ENCODE peak calls at places on chromosomes 7 and 10, in eight cellular contexts. One of them, this sample, is unnamed.
A peak's percentile ranks its signal among the peaks of the same experiment; 100 is the strongest.

GRCh38 chr10:21496285-21497176 is 29.0 kb downstream of the SKIDA1 start:
- DNase-seq in NT2/D1: no peak
- DNase-seq in ELF-1: peak; percentile 58
- DNase-seq in fibroblast of lung: peak; percentile 38
- DNase-seq in T-helper 22 cell: peak; percentile 16
- DNase-seq in pancreas: peak; percentile 37
- DNase-seq in brain pericyte: no peak
- DNase-seq in kidney tubule cell: peak; percentile 65
- DNase-seq in this sample: no peak

GRCh38 chr7:30879139-30880089 is 32.2 kb upstream of the AQP1 start:
- DNase-seq in NT2/D1: peak; percentile 50
- DNase-seq in brain pericyte: no peak
- DNase-seq in T-helper 22 cell: no peak
- DNase-seq in kidney tubule cell: no peak
- DNase-seq in ELF-1: peak; percentile 85
- DNase-seq in fibroblast of lung: no peak
- DNase-seq in pancreas: peak; percentile 72
- DNase-seq in this sample: no peak

GRCh38 chr7:150374472-150374871 is 4.7 kb upstream of the ZNF775 start:
- DNase-seq in brain pericyte: no peak
- DNase-seq in NT2/D1: no peak
- DNase-seq in T-helper 22 cell: no peak
- DNase-seq in pancreas: no peak
- DNase-seq in ELF-1: peak; percentile 84
- DNase-seq in fibroblast of lung: no peak
- DNase-seq in kidney tubule cell: no peak
- DNase-seq in this sample: no peak

GRCh38 chr10:100962346-100963080 is 6.8 kb upstream of the SEMA4G start:
- DNase-seq in NT2/D1: no peak
- DNase-seq in pancreas: no peak
- DNase-seq in ELF-1: no peak
- DNase-seq in brain pericyte: no peak
- DNase-seq in fibroblast of lung: no peak
- DNase-seq in kidney tubule cell: no peak
- DNase-seq in T-helper 22 cell: no peak
- DNase-seq in this sample: no peak

GRCh38 chr10:122325235-122325634 is 49.3 kb upstream of the PLEKHA1 start:
- DNase-seq in NT2/D1: no peak
- DNase-seq in fibroblast of lung: no peak
- DNase-seq in brain pericyte: no peak
- DNase-seq in kidney tubule cell: no peak
- DNase-seq in ELF-1: no peak
- DNase-seq in T-helper 22 cell: no peak
- DNase-seq in pancreas: no peak
- DNase-seq in this sample: no peak

GRCh38 chr10:7817984-7818294 is 366 bp upstream of the TAF3 start:
- DNase-seq in kidney tubule cell: no peak
- DNase-seq in brain pericyte: no peak
- DNase-seq in pancreas: peak; percentile 13
- DNase-seq in ELF-1: no peak
- DNase-seq in T-helper 22 cell: no peak
- DNase-seq in fibroblast of lung: no peak
- DNase-seq in NT2/D1: no peak
- DNase-seq in this sample: no peak

GRCh38 chr10:61547297-61547696 is 94.1 kb upstream of the TMEM26 start:
- DNase-seq in T-helper 22 cell: no peak
- DNase-seq in NT2/D1: no peak
- DNase-seq in fibroblast of lung: no peak
- DNase-seq in ELF-1: no peak
- DNase-seq in brain pericyte: no peak
- DNase-seq in pancreas: no peak
- DNase-seq in kidney tubule cell: no peak
- DNase-seq in this sample: no peak

GRCh38 chr7:69620063-69620462 is 21.8 kb downstream of the AUTS2 start:
- DNase-seq in T-helper 22 cell: no peak
- DNase-seq in pancreas: no peak
- DNase-seq in fibroblast of lung: no peak
- DNase-seq in kidney tubule cell: no peak
- DNase-seq in NT2/D1: no peak
- DNase-seq in ELF-1: no peak
- DNase-seq in brain pericyte: no peak
- DNase-seq in this sample: no peak

GRCh38 chr10:78568664-78569063 is 500.1 kb upstream of the ZMIZ1 start:
- DNase-seq in NT2/D1: no peak
- DNase-seq in T-helper 22 cell: no peak
- DNase-seq in fibroblast of lung: no peak
- DNase-seq in ELF-1: no peak
- DNase-seq in brain pericyte: no peak
- DNase-seq in pancreas: no peak
- DNase-seq in kidney tubule cell: no peak
- DNase-seq in this sample: no peak

GRCh38 chr10:90461437-90462155 is 396.2 kb downstream of the HTR7 start:
- DNase-seq in T-helper 22 cell: no peak
- DNase-seq in ELF-1: no peak
- DNase-seq in fibroblast of lung: peak; percentile 88
- DNase-seq in NT2/D1: no peak
- DNase-seq in pancreas: no peak
- DNase-seq in brain pericyte: peak; percentile 42
- DNase-seq in kidney tubule cell: no peak
- DNase-seq in this sample: peak; percentile 41

GRCh38 chr7:73391396-73391795 is 42.2 kb upstream of the FZD9 start:
- DNase-seq in pancreas: no peak
- DNase-seq in NT2/D1: no peak
- DNase-seq in T-helper 22 cell: no peak
- DNase-seq in ELF-1: no peak
- DNase-seq in brain pericyte: no peak
- DNase-seq in kidney tubule cell: no peak
- DNase-seq in fibroblast of lung: no peak
- DNase-seq in this sample: no peak

GRCh38 chr7:42549866-42550485 is 313.0 kb upstream of the GLI3 start:
- DNase-seq in ELF-1: no peak
- DNase-seq in T-helper 22 cell: no peak
- DNase-seq in fibroblast of lung: no peak
- DNase-seq in brain pericyte: no peak
- DNase-seq in kidney tubule cell: no peak
- DNase-seq in pancreas: no peak
- DNase-seq in NT2/D1: no peak
- DNase-seq in this sample: no peak

GRCh38 chr10:36345770-36346169 is 703.7 kb upstream of the FZD8 start:
- DNase-seq in ELF-1: no peak
- DNase-seq in NT2/D1: no peak
- DNase-seq in brain pericyte: no peak
- DNase-seq in fibroblast of lung: peak; percentile 40
- DNase-seq in pancreas: no peak
- DNase-seq in kidney tubule cell: no peak
- DNase-seq in T-helper 22 cell: no peak
- DNase-seq in this sample: no peak

GRCh38 chr10:42952358-42952757 is 124.5 kb upstream of the RET start:
- DNase-seq in NT2/D1: peak; percentile 57
- DNase-seq in pancreas: peak; percentile 46
- DNase-seq in ELF-1: peak; percentile 93
- DNase-seq in brain pericyte: no peak
- DNase-seq in T-helper 22 cell: no peak
- DNase-seq in kidney tubule cell: peak; percentile 70
- DNase-seq in fibroblast of lung: no peak
- DNase-seq in this sample: no peak

GRCh38 chr10:120477006-120477722 is 20.1 kb downstream of the PLPP4 start:
- DNase-seq in fibroblast of lung: peak; percentile 93
- DNase-seq in NT2/D1: no peak
- DNase-seq in T-helper 22 cell: no peak
- DNase-seq in pancreas: no peak
- DNase-seq in brain pericyte: no peak
- DNase-seq in ELF-1: no peak
- DNase-seq in kidney tubule cell: peak; percentile 53
- DNase-seq in this sample: peak; percentile 65

GRCh38 chr7:22979861-22980260 is 34.1 kb downstream of the HYCC1 start:
- DNase-seq in ELF-1: no peak
- DNase-seq in T-helper 22 cell: no peak
- DNase-seq in NT2/D1: no peak
- DNase-seq in brain pericyte: no peak
- DNase-seq in fibroblast of lung: peak; percentile 32
- DNase-seq in kidney tubule cell: peak; percentile 20
- DNase-seq in pancreas: no peak
- DNase-seq in this sample: no peak

GRCh38 chr10:788796-789748 is 99.6 kb upstream of the DIP2C start:
- DNase-seq in T-helper 22 cell: no peak
- DNase-seq in brain pericyte: no peak
- DNase-seq in pancreas: peak; percentile 77
- DNase-seq in fibroblast of lung: peak; percentile 76
- DNase-seq in ELF-1: peak; percentile 77
- DNase-seq in NT2/D1: no peak
- DNase-seq in kidney tubule cell: peak; percentile 69
- DNase-seq in this sample: peak; percentile 32

GRCh38 chr10:91033536-91033935 is 112.6 kb upstream of the ANKRD1 start:
- DNase-seq in T-helper 22 cell: no peak
- DNase-seq in kidney tubule cell: no peak
- DNase-seq in brain pericyte: no peak
- DNase-seq in NT2/D1: no peak
- DNase-seq in fibroblast of lung: peak; percentile 25
- DNase-seq in pancreas: no peak
- DNase-seq in ELF-1: no peak
- DNase-seq in this sample: no peak

GRCh38 chr10:133169173-133169947 is 9.3 kb downstream of the KNDC1 start:
- DNase-seq in ELF-1: no peak
- DNase-seq in NT2/D1: no peak
- DNase-seq in fibroblast of lung: no peak
- DNase-seq in T-helper 22 cell: no peak
- DNase-seq in kidney tubule cell: no peak
- DNase-seq in brain pericyte: no peak
- DNase-seq in pancreas: no peak
- DNase-seq in this sample: no peak

GRCh38 chr7:78176186-78176585 is 377.6 kb downstream of the PHTF2 start:
- DNase-seq in NT2/D1: no peak
- DNase-seq in kidney tubule cell: no peak
- DNase-seq in pancreas: no peak
- DNase-seq in T-helper 22 cell: no peak
- DNase-seq in fibroblast of lung: peak; percentile 76
- DNase-seq in brain pericyte: no peak
- DNase-seq in ELF-1: peak; percentile 88
- DNase-seq in this sample: peak; percentile 75

GRCh38 chr7:15498465-15498864 is 63.4 kb downstream of the AGMO start:
- DNase-seq in T-helper 22 cell: no peak
- DNase-seq in brain pericyte: no peak
- DNase-seq in pancreas: no peak
- DNase-seq in NT2/D1: no peak
- DNase-seq in fibroblast of lung: no peak
- DNase-seq in kidney tubule cell: no peak
- DNase-seq in ELF-1: no peak
- DNase-seq in this sample: no peak

GRCh38 chr7:51141451-51141971 is 175.1 kb downstream of the COBL start:
- DNase-seq in brain pericyte: no peak
- DNase-seq in fibroblast of lung: peak; percentile 39
- DNase-seq in T-helper 22 cell: no peak
- DNase-seq in NT2/D1: no peak
- DNase-seq in pancreas: no peak
- DNase-seq in ELF-1: peak; percentile 75
- DNase-seq in kidney tubule cell: peak; percentile 50
- DNase-seq in this sample: peak; percentile 9

GRCh38 chr7:86904949-86905834 is 154.3 kb downstream of the ELAPOR2 start:
- DNase-seq in brain pericyte: no peak
- DNase-seq in pancreas: peak; percentile 12
- DNase-seq in NT2/D1: peak; percentile 16
- DNase-seq in fibroblast of lung: peak; percentile 8
- DNase-seq in ELF-1: no peak
- DNase-seq in T-helper 22 cell: no peak
- DNase-seq in kidney tubule cell: peak; percentile 16
- DNase-seq in this sample: no peak

GRCh38 chr10:44016589-44017482 is 368.1 kb downstream of the CXCL12 start:
- DNase-seq in pancreas: no peak
- DNase-seq in T-helper 22 cell: no peak
- DNase-seq in fibroblast of lung: no peak
- DNase-seq in kidney tubule cell: no peak
- DNase-seq in ELF-1: no peak
- DNase-seq in NT2/D1: no peak
- DNase-seq in brain pericyte: no peak
- DNase-seq in this sample: no peak

GRCh38 chr7:156121956-156122355 is 309.7 kb upstream of the SHH start:
- DNase-seq in NT2/D1: no peak
- DNase-seq in fibroblast of lung: no peak
- DNase-seq in kidney tubule cell: no peak
- DNase-seq in T-helper 22 cell: no peak
- DNase-seq in brain pericyte: no peak
- DNase-seq in ELF-1: no peak
- DNase-seq in pancreas: no peak
- DNase-seq in this sample: no peak

GRCh38 chr10:95789928-95790327 is 34.0 kb downstream of the ENTPD1 start:
- DNase-seq in NT2/D1: no peak
- DNase-seq in kidney tubule cell: no peak
- DNase-seq in fibroblast of lung: peak; percentile 27
- DNase-seq in T-helper 22 cell: no peak
- DNase-seq in ELF-1: no peak
- DNase-seq in pancreas: no peak
- DNase-seq in brain pericyte: no peak
- DNase-seq in this sample: no peak

GRCh38 chr10:20100157-20100556 is 283.9 kb downstream of the PLXDC2 start:
- DNase-seq in fibroblast of lung: peak; percentile 58
- DNase-seq in NT2/D1: no peak
- DNase-seq in ELF-1: no peak
- DNase-seq in brain pericyte: no peak
- DNase-seq in pancreas: no peak
- DNase-seq in kidney tubule cell: peak; percentile 63
- DNase-seq in T-helper 22 cell: no peak
- DNase-seq in this sample: peak; percentile 40

GRCh38 chr10:93600861-93601773 is at the start of gene RBP4:
- DNase-seq in NT2/D1: no peak
- DNase-seq in ELF-1: peak; percentile 20
- DNase-seq in T-helper 22 cell: no peak
- DNase-seq in brain pericyte: no peak
- DNase-seq in pancreas: no peak
- DNase-seq in kidney tubule cell: peak; percentile 11
- DNase-seq in fibroblast of lung: peak; percentile 64
- DNase-seq in this sample: peak; percentile 9

GRCh38 chr7:135150072-135150782 is 2.4 kb downstream of the TMEM140 start:
- DNase-seq in T-helper 22 cell: no peak
- DNase-seq in fibroblast of lung: no peak
- DNase-seq in pancreas: no peak
- DNase-seq in NT2/D1: no peak
- DNase-seq in kidney tubule cell: no peak
- DNase-seq in ELF-1: no peak
- DNase-seq in brain pericyte: no peak
- DNase-seq in this sample: no peak

GRCh38 chr7:7051221-7051877 is 131.0 kb upstream of the C1GALT1 start:
- DNase-seq in pancreas: no peak
- DNase-seq in T-helper 22 cell: no peak
- DNase-seq in ELF-1: no peak
- DNase-seq in fibroblast of lung: no peak
- DNase-seq in brain pericyte: no peak
- DNase-seq in NT2/D1: no peak
- DNase-seq in kidney tubule cell: peak; percentile 23
- DNase-seq in this sample: no peak

GRCh38 chr7:36597099-36597773 is 127.1 kb downstream of the AOAH start:
- DNase-seq in T-helper 22 cell: no peak
- DNase-seq in ELF-1: no peak
- DNase-seq in pancreas: no peak
- DNase-seq in NT2/D1: no peak
- DNase-seq in brain pericyte: no peak
- DNase-seq in kidney tubule cell: peak; percentile 40
- DNase-seq in fibroblast of lung: no peak
- DNase-seq in this sample: no peak

GRCh38 chr7:139853576-139854511 is 24.8 kb downstream of the TBXAS1 start:
- DNase-seq in kidney tubule cell: no peak
- DNase-seq in pancreas: no peak
- DNase-seq in fibroblast of lung: peak; percentile 54
- DNase-seq in NT2/D1: no peak
- DNase-seq in T-helper 22 cell: no peak
- DNase-seq in ELF-1: no peak
- DNase-seq in brain pericyte: no peak
- DNase-seq in this sample: peak; percentile 28

GRCh38 chr7:54932818-54933543 is 85.8 kb upstream of the EGFR start:
- DNase-seq in T-helper 22 cell: no peak
- DNase-seq in fibroblast of lung: peak; percentile 80
- DNase-seq in pancreas: peak; percentile 79
- DNase-seq in brain pericyte: no peak
- DNase-seq in kidney tubule cell: peak; percentile 84
- DNase-seq in ELF-1: peak; percentile 68
- DNase-seq in NT2/D1: peak; percentile 62
- DNase-seq in this sample: peak; percentile 19

GRCh38 chr10:128078136-128078969 is 47.9 kb downstream of the MKI67 start:
- DNase-seq in T-helper 22 cell: no peak
- DNase-seq in fibroblast of lung: peak; percentile 13
- DNase-seq in ELF-1: peak; percentile 65
- DNase-seq in pancreas: no peak
- DNase-seq in kidney tubule cell: peak; percentile 52
- DNase-seq in brain pericyte: no peak
- DNase-seq in NT2/D1: peak; percentile 15
- DNase-seq in this sample: peak; percentile 8

This sample was measured in astrocyte of the cerebellum.